ENCODE peak calls at places on chromosomes 13 and 19, in nine cellular contexts. One of them, this sample, is unnamed.
A peak's percentile ranks its signal among the peaks of the same experiment; 100 is the strongest.

GRCh38 chr13:36282818-36283432 is 14.7 kb downstream of the CCDC169 start:
- DNase-seq in CD8-positive, alpha-beta T cell: no peak
- DNase-seq in OCI-LY7: peak; percentile 31
- DNase-seq in fibroblast of mammary gland: peak; percentile 62
- DNase-seq in RWPE1: peak; percentile 46
- DNase-seq in glutamatergic neuron: no peak
- DNase-seq in neural crest cell: no peak
- DNase-seq in left ventricle myocardium inferior: no peak
- DNase-seq in lung: no peak
- DNase-seq in this sample: peak; percentile 55

GRCh38 chr13:102870677-102871415 is 25.0 kb downstream of the ERCC5 start:
- DNase-seq in CD8-positive, alpha-beta T cell: peak; percentile 56
- DNase-seq in OCI-LY7: peak; percentile 43
- DNase-seq in fibroblast of mammary gland: peak; percentile 71
- DNase-seq in RWPE1: peak; percentile 76
- DNase-seq in glutamatergic neuron: peak; percentile 71
- DNase-seq in neural crest cell: peak; percentile 53
- DNase-seq in left ventricle myocardium inferior: peak; percentile 37
- DNase-seq in lung: peak; percentile 45
- DNase-seq in this sample: peak; percentile 63

GRCh38 chr13:34555988-34556387 is 386.1 kb upstream of the NBEA start:
- DNase-seq in CD8-positive, alpha-beta T cell: no peak
- DNase-seq in OCI-LY7: no peak
- DNase-seq in fibroblast of mammary gland: no peak
- DNase-seq in RWPE1: no peak
- DNase-seq in glutamatergic neuron: no peak
- DNase-seq in neural crest cell: no peak
- DNase-seq in left ventricle myocardium inferior: no peak
- DNase-seq in lung: no peak
- DNase-seq in this sample: no peak

GRCh38 chr19:50790365-50790825 is at the start of gene ACP4:
- DNase-seq in CD8-positive, alpha-beta T cell: no peak
- DNase-seq in OCI-LY7: no peak
- DNase-seq in fibroblast of mammary gland: no peak
- DNase-seq in RWPE1: no peak
- DNase-seq in glutamatergic neuron: no peak
- DNase-seq in neural crest cell: no peak
- DNase-seq in left ventricle myocardium inferior: no peak
- DNase-seq in lung: no peak
- DNase-seq in this sample: no peak

GRCh38 chr19:29537601-29538000 is 11.8 kb downstream of the VSTM2B start:
- DNase-seq in CD8-positive, alpha-beta T cell: no peak
- DNase-seq in OCI-LY7: no peak
- DNase-seq in fibroblast of mammary gland: no peak
- DNase-seq in RWPE1: no peak
- DNase-seq in glutamatergic neuron: no peak
- DNase-seq in neural crest cell: no peak
- DNase-seq in left ventricle myocardium inferior: no peak
- DNase-seq in lung: no peak
- DNase-seq in this sample: no peak

GRCh38 chr13:92716749-92717148 is 509.9 kb upstream of the GPC6 start:
- DNase-seq in CD8-positive, alpha-beta T cell: no peak
- DNase-seq in OCI-LY7: no peak
- DNase-seq in fibroblast of mammary gland: peak; percentile 28
- DNase-seq in RWPE1: no peak
- DNase-seq in glutamatergic neuron: no peak
- DNase-seq in neural crest cell: no peak
- DNase-seq in left ventricle myocardium inferior: no peak
- DNase-seq in lung: no peak
- DNase-seq in this sample: peak; percentile 2

GRCh38 chr13:46667687-46668281 is 114.8 kb downstream of the LRCH1 start:
- DNase-seq in CD8-positive, alpha-beta T cell: no peak
- DNase-seq in OCI-LY7: peak; percentile 68
- DNase-seq in fibroblast of mammary gland: peak; percentile 24
- DNase-seq in RWPE1: no peak
- DNase-seq in glutamatergic neuron: no peak
- DNase-seq in neural crest cell: no peak
- DNase-seq in left ventricle myocardium inferior: no peak
- DNase-seq in lung: no peak
- DNase-seq in this sample: no peak

GRCh38 chr13:82717249-82717648 is 1165.0 kb downstream of the SLITRK1 start:
- DNase-seq in CD8-positive, alpha-beta T cell: no peak
- DNase-seq in OCI-LY7: no peak
- DNase-seq in fibroblast of mammary gland: peak; percentile 80
- DNase-seq in RWPE1: peak; percentile 40
- DNase-seq in glutamatergic neuron: no peak
- DNase-seq in neural crest cell: no peak
- DNase-seq in left ventricle myocardium inferior: no peak
- DNase-seq in lung: no peak
- DNase-seq in this sample: peak; percentile 89

GRCh38 chr13:87754097-87754496 is 82.9 kb downstream of the SLITRK5 start:
- DNase-seq in CD8-positive, alpha-beta T cell: no peak
- DNase-seq in OCI-LY7: no peak
- DNase-seq in fibroblast of mammary gland: no peak
- DNase-seq in RWPE1: no peak
- DNase-seq in glutamatergic neuron: no peak
- DNase-seq in neural crest cell: no peak
- DNase-seq in left ventricle myocardium inferior: no peak
- DNase-seq in lung: no peak
- DNase-seq in this sample: no peak

GRCh38 chr13:47549219-47549752 is 451.8 kb downstream of the SUCLA2 start:
- DNase-seq in CD8-positive, alpha-beta T cell: no peak
- DNase-seq in OCI-LY7: no peak
- DNase-seq in fibroblast of mammary gland: peak; percentile 11
- DNase-seq in RWPE1: no peak
- DNase-seq in glutamatergic neuron: no peak
- DNase-seq in neural crest cell: no peak
- DNase-seq in left ventricle myocardium inferior: no peak
- DNase-seq in lung: no peak
- DNase-seq in this sample: no peak

GRCh38 chr13:50244913-50245574 is 229.8 kb downstream of the KCNRG start:
- DNase-seq in CD8-positive, alpha-beta T cell: no peak
- DNase-seq in OCI-LY7: peak; percentile 43
- DNase-seq in fibroblast of mammary gland: peak; percentile 98
- DNase-seq in RWPE1: peak; percentile 85
- DNase-seq in glutamatergic neuron: no peak
- DNase-seq in neural crest cell: no peak
- DNase-seq in left ventricle myocardium inferior: no peak
- DNase-seq in lung: peak; percentile 50
- DNase-seq in this sample: peak; percentile 92

GRCh38 chr13:76286178-76286577 is 600.0 kb downstream of the KCTD12 start:
- DNase-seq in CD8-positive, alpha-beta T cell: no peak
- DNase-seq in OCI-LY7: no peak
- DNase-seq in fibroblast of mammary gland: peak; percentile 62
- DNase-seq in RWPE1: no peak
- DNase-seq in glutamatergic neuron: no peak
- DNase-seq in neural crest cell: no peak
- DNase-seq in left ventricle myocardium inferior: no peak
- DNase-seq in lung: no peak
- DNase-seq in this sample: no peak

GRCh38 chr13:50127017-50127725 is 111.9 kb downstream of the KCNRG start:
- DNase-seq in CD8-positive, alpha-beta T cell: peak; percentile 64
- DNase-seq in OCI-LY7: no peak
- DNase-seq in fibroblast of mammary gland: peak; percentile 43
- DNase-seq in RWPE1: no peak
- DNase-seq in glutamatergic neuron: peak; percentile 26
- DNase-seq in neural crest cell: peak; percentile 40
- DNase-seq in left ventricle myocardium inferior: peak; percentile 58
- DNase-seq in lung: no peak
- DNase-seq in this sample: no peak

GRCh38 chr13:41502676-41503075 is 45.3 kb downstream of the RGCC start:
- DNase-seq in CD8-positive, alpha-beta T cell: no peak
- DNase-seq in OCI-LY7: peak; percentile 99
- DNase-seq in fibroblast of mammary gland: no peak
- DNase-seq in RWPE1: no peak
- DNase-seq in glutamatergic neuron: no peak
- DNase-seq in neural crest cell: no peak
- DNase-seq in left ventricle myocardium inferior: no peak
- DNase-seq in lung: no peak
- DNase-seq in this sample: no peak

GRCh38 chr13:39269411-39269810 is 231.2 kb downstream of the NHLRC3 start:
- DNase-seq in CD8-positive, alpha-beta T cell: no peak
- DNase-seq in OCI-LY7: no peak
- DNase-seq in fibroblast of mammary gland: peak; percentile 13
- DNase-seq in RWPE1: no peak
- DNase-seq in glutamatergic neuron: no peak
- DNase-seq in neural crest cell: no peak
- DNase-seq in left ventricle myocardium inferior: no peak
- DNase-seq in lung: no peak
- DNase-seq in this sample: no peak

GRCh38 chr19:1064661-1065605 is 2.0 kb upstream of the ARHGAP45 start:
- DNase-seq in CD8-positive, alpha-beta T cell: peak; percentile 85
- DNase-seq in OCI-LY7: peak; percentile 81
- DNase-seq in fibroblast of mammary gland: peak; percentile 64
- DNase-seq in RWPE1: peak; percentile 60
- DNase-seq in glutamatergic neuron: peak; percentile 85
- DNase-seq in neural crest cell: peak; percentile 72
- DNase-seq in left ventricle myocardium inferior: peak; percentile 66
- DNase-seq in lung: peak; percentile 71
- DNase-seq in this sample: peak; percentile 76
- TF ChIP-seq CTCF in CD8-positive, alpha-beta T cell: peak; percentile 81
- TF ChIP-seq CTCF in OCI-LY7: peak; percentile 78
- TF ChIP-seq CTCF in fibroblast of mammary gland: peak; percentile 39
- TF ChIP-seq CTCF in RWPE1: peak; percentile 89
- TF ChIP-seq CTCF in glutamatergic neuron: peak; percentile 89
- TF ChIP-seq CTCF in neural crest cell: peak; percentile 81
- TF ChIP-seq CTCF in left ventricle myocardium inferior: peak; percentile 82
- TF ChIP-seq CTCF in lung: peak; percentile 84
- TF ChIP-seq CTCF in this sample: peak; percentile 46

GRCh38 chr19:10566408-10566657 is 523 bp upstream of the KRI1 start:
- DNase-seq in CD8-positive, alpha-beta T cell: no peak
- DNase-seq in OCI-LY7: no peak
- DNase-seq in fibroblast of mammary gland: no peak
- DNase-seq in RWPE1: no peak
- DNase-seq in glutamatergic neuron: no peak
- DNase-seq in neural crest cell: no peak
- DNase-seq in left ventricle myocardium inferior: no peak
- DNase-seq in lung: no peak
- DNase-seq in this sample: no peak

GRCh38 chr19:10565567-10566407 is at the start of gene KRI1:
- DNase-seq in CD8-positive, alpha-beta T cell: peak; percentile 99
- DNase-seq in OCI-LY7: peak; percentile 99
- DNase-seq in fibroblast of mammary gland: peak; percentile 95
- DNase-seq in RWPE1: peak; percentile 100
- DNase-seq in glutamatergic neuron: peak; percentile 98
- DNase-seq in neural crest cell: peak; percentile 99
- DNase-seq in left ventricle myocardium inferior: peak; percentile 99
- DNase-seq in lung: peak; percentile 98
- DNase-seq in this sample: peak; percentile 97

GRCh38 chr19:10566658-10567410 is 1.0 kb upstream of the KRI1 start:
- DNase-seq in CD8-positive, alpha-beta T cell: peak; percentile 77
- DNase-seq in OCI-LY7: peak; percentile 45
- DNase-seq in fibroblast of mammary gland: no peak
- DNase-seq in RWPE1: no peak
- DNase-seq in glutamatergic neuron: peak; percentile 56
- DNase-seq in neural crest cell: no peak
- DNase-seq in left ventricle myocardium inferior: no peak
- DNase-seq in lung: no peak
- DNase-seq in this sample: no peak

GRCh38 chr19:10562609-10563008 is 3.2 kb downstream of the KRI1 start:
- DNase-seq in CD8-positive, alpha-beta T cell: no peak
- DNase-seq in OCI-LY7: no peak
- DNase-seq in fibroblast of mammary gland: no peak
- DNase-seq in RWPE1: no peak
- DNase-seq in glutamatergic neuron: no peak
- DNase-seq in neural crest cell: no peak
- DNase-seq in left ventricle myocardium inferior: no peak
- DNase-seq in lung: no peak
- DNase-seq in this sample: no peak

GRCh38 chr19:10565028-10565566 is 713 bp downstream of the KRI1 start:
- DNase-seq in CD8-positive, alpha-beta T cell: peak; percentile 68
- DNase-seq in OCI-LY7: peak; percentile 82
- DNase-seq in fibroblast of mammary gland: peak; percentile 40
- DNase-seq in RWPE1: peak; percentile 66
- DNase-seq in glutamatergic neuron: peak; percentile 61
- DNase-seq in neural crest cell: no peak
- DNase-seq in left ventricle myocardium inferior: no peak
- DNase-seq in lung: no peak
- DNase-seq in this sample: peak; percentile 41
- TF ChIP-seq CTCF in CD8-positive, alpha-beta T cell: no peak
- TF ChIP-seq CTCF in OCI-LY7: peak; percentile 77
- TF ChIP-seq CTCF in fibroblast of mammary gland: peak; percentile 20
- TF ChIP-seq CTCF in RWPE1: peak; percentile 61
- TF ChIP-seq CTCF in glutamatergic neuron: no peak
- TF ChIP-seq CTCF in neural crest cell: no peak
- TF ChIP-seq CTCF in left ventricle myocardium inferior: no peak
- TF ChIP-seq CTCF in lung: no peak
- TF ChIP-seq CTCF in this sample: peak; percentile 40

GRCh38 chr13:99587893-99588606 is 86.8 kb downstream of the TM9SF2 start:
- DNase-seq in CD8-positive, alpha-beta T cell: no peak
- DNase-seq in OCI-LY7: no peak
- DNase-seq in fibroblast of mammary gland: no peak
- DNase-seq in RWPE1: no peak
- DNase-seq in glutamatergic neuron: no peak
- DNase-seq in neural crest cell: no peak
- DNase-seq in left ventricle myocardium inferior: no peak
- DNase-seq in lung: no peak
- DNase-seq in this sample: no peak

GRCh38 chr13:99577934-99578917 is 77.0 kb downstream of the TM9SF2 start:
- DNase-seq in CD8-positive, alpha-beta T cell: no peak
- DNase-seq in OCI-LY7: no peak
- DNase-seq in fibroblast of mammary gland: peak; percentile 28
- DNase-seq in RWPE1: no peak
- DNase-seq in glutamatergic neuron: no peak
- DNase-seq in neural crest cell: peak; percentile 40
- DNase-seq in left ventricle myocardium inferior: no peak
- DNase-seq in lung: no peak
- DNase-seq in this sample: no peak

GRCh38 chr13:99580500-99581268 is 79.4 kb downstream of the TM9SF2 start:
- DNase-seq in CD8-positive, alpha-beta T cell: no peak
- DNase-seq in OCI-LY7: no peak
- DNase-seq in fibroblast of mammary gland: no peak
- DNase-seq in RWPE1: no peak
- DNase-seq in glutamatergic neuron: no peak
- DNase-seq in neural crest cell: no peak
- DNase-seq in left ventricle myocardium inferior: no peak
- DNase-seq in lung: no peak
- DNase-seq in this sample: no peak

GRCh38 chr13:99585609-99586008 is 84.3 kb downstream of the TM9SF2 start:
- DNase-seq in CD8-positive, alpha-beta T cell: no peak
- DNase-seq in OCI-LY7: no peak
- DNase-seq in fibroblast of mammary gland: no peak
- DNase-seq in RWPE1: no peak
- DNase-seq in glutamatergic neuron: no peak
- DNase-seq in neural crest cell: no peak
- DNase-seq in left ventricle myocardium inferior: no peak
- DNase-seq in lung: no peak
- DNase-seq in this sample: no peak

GRCh38 chr13:99582511-99582910 is 81.2 kb downstream of the TM9SF2 start:
- DNase-seq in CD8-positive, alpha-beta T cell: no peak
- DNase-seq in OCI-LY7: no peak
- DNase-seq in fibroblast of mammary gland: no peak
- DNase-seq in RWPE1: no peak
- DNase-seq in glutamatergic neuron: no peak
- DNase-seq in neural crest cell: no peak
- DNase-seq in left ventricle myocardium inferior: no peak
- DNase-seq in lung: no peak
- DNase-seq in this sample: no peak
- TF ChIP-seq CTCF in CD8-positive, alpha-beta T cell: no peak
- TF ChIP-seq CTCF in OCI-LY7: no peak
- TF ChIP-seq CTCF in fibroblast of mammary gland: no peak
- TF ChIP-seq CTCF in RWPE1: no peak
- TF ChIP-seq CTCF in glutamatergic neuron: no peak
- TF ChIP-seq CTCF in neural crest cell: no peak
- TF ChIP-seq CTCF in left ventricle myocardium inferior: no peak
- TF ChIP-seq CTCF in lung: no peak
- TF ChIP-seq CTCF in this sample: no peak

GRCh38 chr19:31459430-31459829 is 110.2 kb upstream of the TSHZ3 start:
- DNase-seq in CD8-positive, alpha-beta T cell: no peak
- DNase-seq in OCI-LY7: no peak
- DNase-seq in fibroblast of mammary gland: peak; percentile 6
- DNase-seq in RWPE1: no peak
- DNase-seq in glutamatergic neuron: no peak
- DNase-seq in neural crest cell: no peak
- DNase-seq in left ventricle myocardium inferior: no peak
- DNase-seq in lung: no peak
- DNase-seq in this sample: no peak
- TF ChIP-seq CTCF in CD8-positive, alpha-beta T cell: no peak
- TF ChIP-seq CTCF in OCI-LY7: no peak
- TF ChIP-seq CTCF in fibroblast of mammary gland: no peak
- TF ChIP-seq CTCF in RWPE1: no peak
- TF ChIP-seq CTCF in glutamatergic neuron: peak; percentile 23
- TF ChIP-seq CTCF in neural crest cell: no peak
- TF ChIP-seq CTCF in left ventricle myocardium inferior: no peak
- TF ChIP-seq CTCF in lung: no peak
- TF ChIP-seq CTCF in this sample: no peak